ENCODE peak calls at places on chromosome 4, in eight cellular contexts. O is RKO, M is NCI-H460, V is T-helper 2 cell, Q is mucosa of descending colon, I is T-helper 9 cell, C is left cardiac atrium, K is dermis blood vessel endothelial cell. L is an unnamed sample.

GRCh38 chr4:94582517-94582916 is 130.8 kb downstream of the PDLIM5 start:
- DNase-seq in C (no peak), K (no peak), V (no peak), O (no peak), Q (no peak), M (no peak), I (no peak), L (no peak)

GRCh38 chr4:100679926-100680325 is 162.1 kb upstream of the EMCN start:
- DNase-seq in I (no peak), V (no peak), Q (no peak), O (no peak), M (no peak), K (peak), C (no peak), L (no peak)

GRCh38 chr4:53629296-53629695 is 38.0 kb upstream of the LNX1 start:
- DNase-seq in C (no peak), M (no peak), I (no peak), K (no peak), O (no peak), V (no peak), Q (no peak), L (no peak)

GRCh38 chr4:139972305-139972704 is 181.7 kb downstream of the MAML3 start:
- DNase-seq in K (no peak), O (peak), Q (no peak), C (no peak), I (no peak), M (no peak), V (no peak), L (no peak)

GRCh38 chr4:88971536-88971935 is 85.4 kb downstream of the FAM13A start:
- DNase-seq in I (no peak), V (no peak), K (no peak), C (no peak), Q (no peak), O (no peak), M (no peak), L (no peak)

GRCh38 chr4:154958121-154958520 is 177.0 kb downstream of the RBM46 start:
- DNase-seq in M (no peak), I (no peak), C (no peak), V (no peak), O (no peak), K (no peak), Q (no peak), L (no peak)

GRCh38 chr4:153438916-153439756 is 27.0 kb upstream of the TMEM131L start:
- DNase-seq in M (no peak), Q (no peak), O (no peak), V (no peak), K (no peak), I (no peak), C (no peak), L (no peak)

GRCh38 chr4:7328913-7329638 is 105.7 kb downstream of the PSAPL1 start:
- DNase-seq in C (peak), O (no peak), V (no peak), K (peak), I (no peak), Q (no peak), M (no peak), L (no peak)